ENCODE peak calls at places on chromosomes 6 and 20, in ten cellular contexts. D is T-helper 2 cell, U is MM.1S, Y is NCI-H1105, K is fibroblast of mammary gland, J is A549, S is right cardiac atrium, Z is left cardiac atrium, M is right lobe of liver, I is fibroblast of the aortic adventitia. G is an unnamed sample.

GRCh38 chr6:142284419-142284818 is 17.4 kb upstream of the ADGRG6 start:
- DNase-seq in D (no peak), U (no peak), Y (no peak), K (no peak), J (no peak), S (no peak), Z (no peak), M (no peak), I (no peak), G (no peak)

GRCh38 chr20:5145365-5146301 is 18.8 kb downstream of the CDS2 start:
- DNase-seq in D (no peak), U (no peak), Y (no peak), K (no peak), J (no peak), S (no peak), Z (no peak), M (no peak), I (no peak), G (no peak)

GRCh38 chr6:90494067-90494773 is 92.7 kb downstream of the MAP3K7 start:
- DNase-seq in D (no peak), U (no peak), Y (no peak), K (no peak), J (no peak), S (no peak), Z (no peak), M (no peak), I (peak; percentile 22), G (no peak)

GRCh38 chr6:45569210-45569945 is 191.6 kb upstream of the SUPT3H start:
- DNase-seq in D (no peak), U (no peak), Y (no peak), K (no peak), J (no peak), S (peak; percentile 61), Z (no peak), M (no peak), I (no peak), G (no peak)

GRCh38 chr20:10696650-10697049 is 22.9 kb upstream of the JAG1 start:
- DNase-seq in D (no peak), U (no peak), Y (no peak), K (no peak), J (no peak), S (peak; percentile 37), Z (no peak), M (no peak), I (no peak), G (no peak)

GRCh38 chr6:33987531-33988021 is 158.3 kb downstream of the GRM4 start:
- DNase-seq in D (no peak), U (no peak), Y (no peak), K (no peak), J (no peak), S (no peak), Z (no peak), M (no peak), I (no peak), G (no peak)

GRCh38 chr6:125781307-125781868 is 9.4 kb upstream of the NCOA7 start:
- DNase-seq in D (peak; percentile 33), U (peak; percentile 40), Y (peak; percentile 54), K (peak; percentile 48), J (peak; percentile 34), S (peak; percentile 55), Z (no peak), M (no peak), I (peak; percentile 65), G (no peak)

GRCh38 chr20:49037962-49038387 is 8.1 kb upstream of the CSE1L start:
- DNase-seq in D (no peak), U (peak; percentile 66), Y (no peak), K (no peak), J (no peak), S (no peak), Z (no peak), M (no peak), I (peak; percentile 17), G (no peak)

GRCh38 chr6:162198925-162199324 is 528.6 kb downstream of the PRKN start:
- DNase-seq in D (no peak), U (no peak), Y (no peak), K (no peak), J (no peak), S (no peak), Z (no peak), M (no peak), I (no peak), G (no peak)

GRCh38 chr6:166106076-166106686 is 61.5 kb downstream of the TBXT start:
- DNase-seq in D (peak; percentile 54), U (peak; percentile 57), Y (peak; percentile 75), K (peak; percentile 61), J (peak; percentile 72), S (peak; percentile 87), Z (peak; percentile 65), M (no peak), I (peak; percentile 78), G (peak; percentile 25)